ENCODE peak calls at places on chromosomes 16 and 17, in seven cellular contexts. Z is AG10803, D is lung, V is OCI-LY7, K is cardiac muscle cell, F is suprapubic skin, W is heart right ventricle. L is an unnamed sample.

GRCh38 chr17:5500247-5500803 is 14.0 kb downstream of the MIS12 start:
- DNase-seq in V (no peak), D (no peak), F (no peak), K (no peak), W (no peak), Z (no peak), L (no peak)

GRCh38 chr17:14299261-14300093 is 1.4 kb upstream of the HS3ST3B1 start:
- DNase-seq in D (peak), Z (peak), K (peak), W (peak), V (no peak), F (peak), L (no peak)

GRCh38 chr17:79911430-79912399 is 72.5 kb upstream of the CBX4 start:
- DNase-seq in Z (no peak), V (no peak), W (no peak), D (no peak), F (no peak), K (no peak), L (no peak)

GRCh38 chr16:19840524-19841110 is 44.0 kb downstream of the GPRC5B start:
- DNase-seq in W (no peak), D (no peak), F (no peak), K (no peak), V (no peak), Z (peak), L (no peak)

GRCh38 chr17:40545660-40546059 is 19.6 kb downstream of the CCR7 start:
- DNase-seq in V (no peak), W (no peak), K (no peak), F (peak), D (no peak), Z (no peak), L (no peak)

GRCh38 chr16:30649725-30650368 is 913 bp upstream of the PRR14 start:
- DNase-seq in D (no peak), K (no peak), W (peak), Z (no peak), V (no peak), F (no peak), L (no peak)

GRCh38 chr17:77279448-77280303 is 138.9 kb downstream of the SEC14L1 start:
- DNase-seq in F (no peak), D (peak), K (peak), W (no peak), Z (peak), V (no peak), L (no peak)

GRCh38 chr17:58219789-58220183 is 731 bp upstream of the MKS1 start:
- DNase-seq in W (no peak), V (no peak), F (no peak), D (no peak), Z (peak), K (no peak), L (no peak)

GRCh38 chr17:77840156-77840555 is 118.3 kb upstream of the TNRC6C start:
- DNase-seq in W (no peak), K (peak), F (no peak), Z (no peak), V (no peak), D (no peak), L (no peak)

GRCh38 chr17:75181608-75182318 is 996 bp downstream of the SUMO2 start:
- DNase-seq in F (no peak), V (peak), K (peak), W (no peak), Z (no peak), D (no peak), L (no peak)

GRCh38 chr16:78667675-78668074 is 568.2 kb downstream of the WWOX start:
- DNase-seq in V (no peak), F (no peak), Z (no peak), D (no peak), K (no peak), W (no peak), L (no peak)

GRCh38 chr17:57201481-57201880 is 54.8 kb upstream of the MSI2 start:
- DNase-seq in W (no peak), K (no peak), D (no peak), F (no peak), Z (no peak), V (no peak), L (no peak)

GRCh38 chr16:72848759-72849664 is 198.9 kb downstream of the ZFHX3 start:
- DNase-seq in F (peak), K (peak), W (peak), V (no peak), Z (peak), D (peak), L (no peak)

GRCh38 chr17:16287563-16288027 is 65.7 kb downstream of the CENPV start:
- DNase-seq in W (no peak), F (no peak), D (no peak), K (peak), V (peak), Z (peak), L (no peak)

GRCh38 chr17:61568219-61569072 is 22.6 kb downstream of the NACA2 start:
- DNase-seq in K (no peak), D (no peak), V (no peak), F (no peak), W (no peak), Z (no peak), L (no peak)

GRCh38 chr17:50213026-50214015 is 11.9 kb upstream of the COL1A1 start:
- DNase-seq in W (no peak), K (no peak), D (no peak), Z (no peak), V (peak), F (no peak), L (no peak)

GRCh38 chr17:80783461-80783860 is 208.2 kb upstream of the CHMP6 start:
- DNase-seq in V (no peak), Z (peak), K (no peak), D (no peak), F (peak), W (no peak), L (no peak)

GRCh38 chr16:68363847-68364600 is 53.2 kb downstream of the PRMT7 start:
- DNase-seq in V (no peak), K (peak), W (no peak), Z (no peak), D (no peak), F (no peak), L (no peak)

GRCh38 chr17:3678095-3678820 is 9.6 kb downstream of the EMC6 start:
- DNase-seq in K (no peak), F (no peak), D (no peak), V (no peak), Z (no peak), W (no peak), L (no peak)

GRCh38 chr16:65224471-65224870 is 102.6 kb upstream of the CDH11 start:
- DNase-seq in Z (no peak), F (no peak), D (no peak), K (no peak), V (no peak), W (no peak), L (no peak)

GRCh38 chr16:56860226-56861020 is 4.6 kb upstream of the SLC12A3 start:
- DNase-seq in K (peak), V (peak), D (no peak), Z (no peak), F (no peak), W (no peak), L (no peak)

GRCh38 chr17:78343433-78344201 is 16.3 kb downstream of the SOCS3 start:
- DNase-seq in W (no peak), Z (no peak), V (peak), F (no peak), D (peak), K (no peak), L (no peak)

GRCh38 chr17:31013844-31014243 is 43.0 kb downstream of the RNF135 start:
- DNase-seq in K (no peak), V (no peak), W (no peak), D (no peak), F (no peak), Z (no peak), L (no peak)

GRCh38 chr16:11389083-11389482 is 43.8 kb downstream of the RMI2 start:
- DNase-seq in F (no peak), W (no peak), Z (no peak), K (no peak), D (no peak), V (no peak), L (no peak)

GRCh38 chr16:11384184-11384955 is 39.1 kb downstream of the RMI2 start:
- DNase-seq in F (no peak), V (no peak), W (no peak), D (no peak), K (no peak), Z (no peak), L (no peak)

GRCh38 chr16:11386054-11386680 is 40.9 kb downstream of the RMI2 start:
- DNase-seq in D (no peak), Z (no peak), F (no peak), W (no peak), V (no peak), K (no peak), L (no peak)

GRCh38 chr16:11384956-11385586 is 39.8 kb downstream of the RMI2 start:
- DNase-seq in K (no peak), V (no peak), D (no peak), W (no peak), Z (no peak), F (no peak), L (no peak)

DNA sequence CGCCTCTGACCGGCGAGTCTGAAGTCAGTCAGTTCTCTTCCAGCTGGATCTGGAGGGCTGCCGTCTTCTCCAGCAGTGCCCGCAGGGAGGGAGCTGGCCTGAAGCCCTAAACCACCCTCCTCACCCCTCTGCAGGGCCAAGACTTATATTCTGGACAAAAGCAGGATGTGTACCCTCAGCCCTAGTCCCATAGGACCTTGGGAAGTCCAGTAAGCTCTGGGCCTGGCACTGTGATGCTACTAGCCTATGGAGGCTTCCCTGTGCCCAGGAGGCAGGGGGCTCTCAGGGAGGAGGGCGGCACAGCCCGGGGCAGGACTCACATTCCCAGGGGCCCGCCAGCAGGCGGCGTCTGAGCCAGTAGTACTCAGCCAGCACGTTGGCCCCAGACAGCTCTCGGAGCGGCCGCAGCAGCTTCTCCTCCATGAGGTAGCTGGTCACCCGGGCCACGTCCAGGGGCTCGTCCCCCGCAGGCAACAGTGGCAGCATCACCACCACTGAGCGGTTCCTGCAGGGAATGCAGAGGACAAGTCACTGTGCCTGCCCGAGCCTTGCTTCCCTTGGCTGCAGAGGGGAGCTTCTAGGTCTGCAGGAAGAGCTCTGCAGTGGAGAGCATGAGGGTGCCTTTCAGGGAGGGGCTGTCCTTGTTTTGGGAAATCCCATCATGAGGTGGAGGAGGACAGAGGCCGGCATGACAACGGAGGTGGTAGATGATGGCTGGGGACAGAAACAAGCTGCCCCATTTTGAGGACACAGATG is 41.7 kb downstream of the RMI2 start:
- DNase-seq in F (no peak), K (peak), W (peak), D (no peak), Z (peak), V (peak), L (no peak)
- TF ChIP-seq CTCF in F (peak), K (peak), W (peak), D (no peak), Z (peak), V (peak), L (peak)

GRCh38 chr17:39243155-39243554 is 17.4 kb upstream of the STAC2 start:
- DNase-seq in W (no peak), Z (no peak), K (no peak), F (no peak), V (no peak), D (no peak), L (no peak)

GRCh38 chr17:39244600-39245570 is 19.1 kb upstream of the STAC2 start:
- DNase-seq in Z (peak), D (peak), W (peak), V (peak), F (peak), K (peak), L (peak)

GRCh38 chr17:39244016-39244599 is 18.4 kb upstream of the STAC2 start:
- DNase-seq in K (no peak), F (no peak), D (no peak), W (no peak), V (peak), Z (no peak), L (no peak)

GRCh38 chr17:39240631-39241030 is 14.9 kb upstream of the STAC2 start:
- DNase-seq in V (no peak), F (no peak), Z (no peak), D (no peak), K (no peak), W (no peak), L (no peak)

GRCh38 chr17:39246274-39246673 is 20.5 kb upstream of the STAC2 start:
- DNase-seq in F (no peak), W (no peak), K (no peak), Z (no peak), V (no peak), D (no peak), L (no peak)
- TF ChIP-seq CTCF in F (no peak), W (no peak), K (peak), Z (no peak), V (peak), D (no peak), L (no peak)

GRCh38 chr17:59565171-59565958 is at the start of gene DHX40:
- DNase-seq in Z (peak), W (peak), F (peak), D (peak), K (peak), V (peak), L (peak)
- TF ChIP-seq CTCF in Z (no peak), W (no peak), F (no peak), D (no peak), K (no peak), V (no peak), L (no peak)

GRCh38 chr17:42403150-42403549 is 14.9 kb upstream of the STAT3 start:
- DNase-seq in V (peak), F (no peak), K (no peak), W (no peak), D (no peak), Z (no peak), L (peak)
- TF ChIP-seq CTCF in V (peak), F (no peak), K (peak), W (peak), D (no peak), Z (no peak), L (peak)

DNA sequence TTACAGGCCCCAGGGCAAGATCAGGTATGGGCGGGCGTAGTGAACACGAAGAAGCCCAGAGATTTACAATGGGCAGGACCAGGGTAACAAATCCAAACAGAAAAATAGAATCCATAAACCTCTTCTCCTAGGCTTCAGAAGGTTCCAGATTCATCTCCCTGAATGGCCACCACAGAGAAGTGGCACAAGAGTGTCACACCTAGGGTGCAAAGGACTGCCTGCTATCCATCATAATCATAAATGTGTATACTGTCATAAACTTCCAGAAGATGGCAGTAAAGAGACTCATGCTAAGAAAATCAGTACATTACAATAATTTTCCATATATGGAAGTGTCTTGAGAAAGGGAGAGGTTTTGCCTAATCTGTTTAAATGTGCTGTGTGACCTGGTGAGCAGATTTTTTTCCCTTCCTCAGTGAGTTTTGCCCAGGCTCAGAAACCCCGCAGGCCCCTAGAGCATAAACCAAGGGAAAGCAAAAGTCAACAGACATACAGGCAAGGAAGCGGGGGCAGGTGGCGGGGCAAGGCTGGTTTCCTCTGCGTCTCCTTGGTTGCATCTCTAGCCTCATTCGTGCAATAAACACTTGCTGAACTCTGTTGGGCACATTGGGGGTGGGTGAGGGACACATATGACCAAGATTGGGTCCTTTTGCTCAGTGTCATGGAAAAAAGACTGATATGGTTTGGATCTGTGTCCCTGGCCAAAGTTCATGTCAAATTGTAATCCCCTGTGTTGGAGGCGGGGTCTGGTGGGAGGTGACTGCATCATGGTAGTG is 92.0 kb upstream of the CDH5 start:
- DNase-seq in V (peak), Z (peak), F (peak), K (peak), W (no peak), D (no peak), L (no peak)
- TF ChIP-seq CTCF in V (peak), Z (peak), F (peak), K (peak), W (peak), D (no peak), L (peak)

GRCh38 chr16:84085271-84085667 is 31.5 kb downstream of the MBTPS1 start:
- DNase-seq in W (no peak), F (no peak), D (no peak), Z (no peak), K (no peak), V (no peak), L (no peak)

GRCh38 chr16:84087461-84088151 is 29.1 kb downstream of the MBTPS1 start:
- DNase-seq in V (peak), D (no peak), Z (no peak), K (no peak), F (no peak), W (no peak), L (no peak)

GRCh38 chr16:84086996-84087395 is 29.7 kb downstream of the MBTPS1 start:
- DNase-seq in D (no peak), Z (no peak), F (no peak), K (no peak), V (no peak), W (no peak), L (no peak)

GRCh38 chr16:84085774-84086173 is 31.0 kb downstream of the MBTPS1 start:
- DNase-seq in K (no peak), V (peak), Z (no peak), W (no peak), D (no peak), F (no peak), L (no peak)

DNA sequence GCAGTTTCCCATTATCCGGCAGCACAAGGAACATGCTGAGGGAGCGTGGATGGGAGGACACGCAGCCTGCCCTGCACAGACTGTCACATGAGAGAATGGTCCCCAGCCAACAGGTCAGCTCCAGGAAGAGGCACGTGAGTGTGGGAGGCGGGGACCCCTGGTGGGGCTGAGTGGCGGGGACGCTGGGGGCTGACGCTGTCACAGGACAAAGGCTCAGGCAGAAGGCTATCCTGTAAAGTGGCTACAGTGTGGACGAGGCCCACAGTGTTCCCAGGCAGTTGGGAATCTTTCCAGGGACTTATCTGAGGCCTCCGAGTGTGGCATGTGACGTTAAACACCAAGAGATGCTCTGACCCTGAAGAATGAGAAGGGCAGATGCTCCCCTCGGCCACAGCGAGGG is 30.4 kb downstream of the MBTPS1 start:
- DNase-seq in V (no peak), W (peak), F (no peak), K (no peak), D (no peak), Z (no peak), L (no peak)
- TF ChIP-seq CTCF in V (peak), W (no peak), F (no peak), K (no peak), D (no peak), Z (no peak), L (no peak)

DNA sequence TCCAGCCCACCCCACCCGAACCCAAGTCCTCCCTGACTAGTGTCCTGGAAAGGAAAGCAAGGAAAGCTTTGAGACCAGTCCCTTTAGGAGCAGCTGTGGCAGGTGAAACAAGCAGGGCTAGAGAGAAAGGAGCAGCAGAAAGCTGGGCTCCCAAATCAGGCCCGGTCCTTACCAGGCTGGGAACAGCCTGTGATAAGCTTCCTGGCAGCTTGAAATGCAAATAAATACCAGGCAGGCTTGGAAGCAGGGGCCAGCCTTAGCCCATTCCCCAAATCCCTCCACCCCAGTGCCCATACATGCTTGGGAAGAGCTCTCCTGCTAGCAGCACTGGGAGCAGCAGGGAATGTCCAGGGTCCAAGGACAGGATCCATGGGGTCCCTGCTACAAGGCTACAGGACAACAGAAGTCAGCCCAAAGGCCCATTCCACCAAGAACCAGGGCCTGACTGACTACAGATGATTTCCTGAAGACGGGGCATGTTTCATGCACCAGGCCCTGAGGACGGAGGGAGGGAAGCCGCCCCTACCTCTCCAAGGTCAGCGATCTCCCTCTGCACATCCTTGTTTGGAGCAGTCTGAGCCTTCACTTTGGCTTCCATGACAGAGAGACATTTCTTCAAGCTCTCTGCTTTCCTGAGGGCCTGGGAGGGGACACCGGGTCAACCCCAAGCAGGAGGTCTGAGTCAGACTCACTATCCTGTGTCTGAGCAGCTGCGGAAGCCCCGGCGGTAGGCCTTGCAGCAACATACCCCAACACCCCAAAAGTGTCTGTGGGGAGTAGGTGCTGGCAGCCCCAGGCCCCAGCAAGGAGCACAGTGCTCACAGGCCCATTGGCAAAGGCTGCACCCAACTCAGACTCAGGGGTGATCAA is 2.6 kb upstream of the EXOSC6 start:
- DNase-seq in W (no peak), K (no peak), Z (no peak), V (no peak), F (no peak), D (no peak), L (no peak)
- TF ChIP-seq CTCF in W (peak), K (no peak), Z (no peak), V (peak), F (no peak), D (no peak), L (no peak)

L was measured in D721Med.